ENCODE peak calls at places on chromosomes 3 and 15, in five cellular contexts. Y is right cardiac atrium; W is naive thymus-derived CD4-positive, alpha-beta T cell; V is heart right ventricle; B is kidney. S is an unnamed sample. For H3K4me1, the result is how much of the 10 kb centered on the place peaks cover.

GRCh38 chr3:153284282-153284938 is 122.4 kb downstream of the RAP2B start:
- DNase-seq in Y (peak), W (no peak), V (no peak), B (no peak), S (no peak)

GRCh38 chr3:150545419-150546225 is 674 bp downstream of the SERP1 start:
- DNase-seq in Y (no peak), W (peak), V (no peak), B (peak), S (peak)

GRCh38 chr3:151281671-151282334 is 3.5 kb upstream of the P2RY14 start:
- DNase-seq in Y (no peak), W (no peak), V (no peak), B (no peak), S (no peak)

GRCh38 chr3:62723171-62723570 is 152.0 kb downstream of the CADPS start:
- DNase-seq in Y (no peak), W (no peak), V (no peak), B (no peak), S (no peak)

GRCh38 chr3:15345608-15346137 is 13.3 kb upstream of the SH3BP5 start:
- DNase-seq in Y (no peak), W (no peak), V (no peak), B (no peak), S (no peak)

GRCh38 chr15:60326824-60327654 is 70.7 kb downstream of the ANXA2 start:
- DNase-seq in Y (no peak), W (no peak), V (no peak), B (no peak), S (no peak)

GRCh38 chr3:46811615-46812236 is 51.5 kb downstream of the MYL3 start:
- DNase-seq in Y (no peak), W (no peak), V (no peak), B (peak), S (no peak)

GRCh38 chr15:37031198-37031597 is 69.2 kb downstream of the MEIS2 start:
- DNase-seq in Y (no peak), W (no peak), V (no peak), B (no peak), S (no peak)

GRCh38 chr3:158085358-158085757 is 20.9 kb downstream of the SHOX2 start:
- DNase-seq in Y (no peak), W (no peak), V (no peak), B (no peak), S (no peak)

GRCh38 chr3:120160050-120160449 is 65.8 kb upstream of the GSK3B start:
- DNase-seq in Y (peak), W (no peak), V (peak), B (peak), S (no peak)

GRCh38 chr3:196186661-196187573 is 24.3 kb downstream of the ZDHHC19 start:
- DNase-seq in Y (no peak), W (no peak), V (no peak), B (peak), S (no peak)

GRCh38 chr3:43190682-43191081 is 84.8 kb upstream of the POMGNT2 start:
- DNase-seq in Y (no peak), W (no peak), V (no peak), B (no peak), S (no peak)

GRCh38 chr3:47491777-47492176 is 16.0 kb upstream of the SCAP start:
- DNase-seq in Y (no peak), W (no peak), V (no peak), B (no peak), S (no peak)

GRCh38 chr3:188000361-188000861 is 153.5 kb upstream of the LPP start:
- DNase-seq in Y (no peak), W (no peak), V (no peak), B (no peak), S (no peak)

GRCh38 chr3:152556731-152557254 is 278.1 kb upstream of the P2RY1 start:
- DNase-seq in Y (peak), W (no peak), V (no peak), B (no peak), S (no peak)

GRCh38 chr15:80403712-80404056 is 498 bp upstream of the ARNT2 start:
- DNase-seq in Y (no peak), W (no peak), V (peak), B (peak), S (no peak)

GRCh38 chr3:110774496-110775265 is 296.9 kb upstream of the NECTIN3 start:
- DNase-seq in Y (no peak), W (no peak), V (no peak), B (no peak), S (no peak)

GRCh38 chr3:62686916-62687315 is 188.3 kb downstream of the CADPS start:
- DNase-seq in Y (no peak), W (no peak), V (no peak), B (no peak), S (no peak)

GRCh38 chr3:156563900-156564682 is 9.2 kb upstream of the SSR3 start:
- DNase-seq in Y (no peak), W (no peak), V (no peak), B (no peak), S (no peak)

GRCh38 chr15:84818221-84819131 is 1.3 kb downstream of the ALPK3 start:
- DNase-seq in Y (no peak), W (no peak), V (no peak), B (no peak), S (no peak)

GRCh38 chr3:171284308-171285075 is 175.7 kb downstream of the TNIK start:
- DNase-seq in Y (no peak), W (no peak), V (no peak), B (no peak), S (no peak)

GRCh38 chr15:58520464-58520863 is 88.7 kb downstream of the LIPC start:
- DNase-seq in Y (no peak), W (no peak), V (no peak), B (no peak), S (no peak)

GRCh38 chr3:32392530-32393302 is 1.1 kb downstream of the CMTM7 start:
- DNase-seq in Y (peak), W (peak), V (peak), B (peak), S (peak)

GRCh38 chr15:63983071-63983711 is 63.1 kb downstream of the DAPK2 start:
- DNase-seq in Y (no peak), W (no peak), V (no peak), B (no peak), S (no peak)

GRCh38 chr3:196431193-196432136 is 762 bp downstream of the UBXN7 start:
- DNase-seq in Y (peak), W (peak), V (peak), B (peak), S (peak)

GRCh38 chr3:36924748-36925521 is 19.9 kb downstream of the TRANK1 start:
- DNase-seq in Y (no peak), W (no peak), V (no peak), B (no peak), S (no peak)

GRCh38 chr15:66633346-66633745 is 67.5 kb upstream of the LCTL start:
- DNase-seq in Y (peak), W (no peak), V (no peak), B (peak), S (no peak)

GRCh38 chr15:66630801-66631351 is 65.1 kb upstream of the LCTL start:
- DNase-seq in Y (peak), W (no peak), V (no peak), B (no peak), S (no peak)

GRCh38 chr15:66629817-66630576 is 64.2 kb upstream of the LCTL start:
- DNase-seq in Y (peak), W (no peak), V (no peak), B (no peak), S (no peak)

GRCh38 chr15:66633851-66634250 is 68.1 kb upstream of the LCTL start:
- DNase-seq in Y (no peak), W (no peak), V (no peak), B (no peak), S (no peak)

DNA sequence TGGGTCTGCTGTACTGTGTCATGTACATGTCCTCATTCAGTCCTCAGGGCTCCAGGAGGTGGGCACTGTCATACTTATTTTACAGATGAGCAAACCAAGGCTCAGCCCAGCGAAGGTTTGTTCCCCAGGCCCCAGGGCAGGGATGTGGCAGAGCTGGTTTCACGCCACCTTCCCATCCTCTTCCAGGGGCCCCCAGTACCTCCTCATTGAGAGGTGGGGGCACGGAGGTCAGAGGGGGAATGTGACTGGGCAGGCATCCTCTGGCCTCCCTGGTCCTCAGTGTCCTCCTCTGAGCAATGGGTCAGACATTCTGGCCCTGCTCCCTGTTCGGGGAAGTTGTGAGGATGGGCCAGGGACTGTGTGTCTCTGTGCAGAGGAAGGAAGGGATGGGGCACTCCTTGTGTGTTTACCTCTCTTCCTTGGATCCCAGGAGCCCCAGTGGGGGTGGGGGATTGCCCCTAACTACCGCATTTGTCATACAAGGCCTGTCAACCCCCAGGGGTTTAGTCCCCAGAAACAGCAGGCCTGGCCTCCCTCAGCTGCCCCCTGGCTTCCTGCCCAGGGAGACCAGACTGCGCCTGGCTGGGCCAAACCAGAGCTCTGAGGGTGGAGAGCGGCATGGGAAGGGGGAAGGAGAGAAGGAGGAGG is 65.9 kb upstream of the LCTL start:
- DNase-seq in Y (peak), W (no peak), V (no peak), B (peak), S (no peak)
- H3K4me1 ChIP-seq in Y (under half), W (under half), V (under half), B (under half), S (under half)

GRCh38 chr3:41698931-41699330 is 263.0 kb downstream of the ULK4 start:
- DNase-seq in Y (no peak), W (no peak), V (no peak), B (no peak), S (no peak)

GRCh38 chr3:41701196-41701698 is 260.7 kb downstream of the ULK4 start:
- DNase-seq in Y (no peak), W (no peak), V (no peak), B (no peak), S (no peak)

GRCh38 chr3:41697702-41698101 is 264.2 kb downstream of the ULK4 start:
- DNase-seq in Y (no peak), W (no peak), V (no peak), B (no peak), S (no peak)

GRCh38 chr3:41705893-41706292 is 256.0 kb downstream of the ULK4 start:
- DNase-seq in Y (no peak), W (no peak), V (no peak), B (no peak), S (no peak)

DNA sequence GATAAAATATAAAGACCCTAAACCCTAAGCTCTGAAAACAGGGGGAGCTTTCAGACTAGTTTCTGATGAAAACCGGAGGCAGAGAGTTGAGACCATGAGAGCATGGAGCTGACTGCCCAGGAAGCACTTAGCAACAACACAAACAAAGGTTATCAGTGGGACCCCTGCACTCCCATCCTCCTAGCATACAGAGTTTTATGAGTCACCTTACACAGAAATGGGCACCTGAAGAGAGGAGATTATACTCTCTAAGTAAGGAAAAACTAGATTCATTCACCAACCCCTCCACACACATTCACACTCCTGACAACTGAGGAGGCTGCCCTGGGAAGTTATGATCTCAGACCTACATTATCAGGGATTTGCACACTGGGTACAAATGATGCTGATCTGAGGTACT is 261.7 kb downstream of the ULK4 start:
- DNase-seq in Y (no peak), W (no peak), V (no peak), B (no peak), S (no peak)
- H3K4me1 ChIP-seq in Y (under half), W (under half), V (under half), B (under half), S (under half)

DNA sequence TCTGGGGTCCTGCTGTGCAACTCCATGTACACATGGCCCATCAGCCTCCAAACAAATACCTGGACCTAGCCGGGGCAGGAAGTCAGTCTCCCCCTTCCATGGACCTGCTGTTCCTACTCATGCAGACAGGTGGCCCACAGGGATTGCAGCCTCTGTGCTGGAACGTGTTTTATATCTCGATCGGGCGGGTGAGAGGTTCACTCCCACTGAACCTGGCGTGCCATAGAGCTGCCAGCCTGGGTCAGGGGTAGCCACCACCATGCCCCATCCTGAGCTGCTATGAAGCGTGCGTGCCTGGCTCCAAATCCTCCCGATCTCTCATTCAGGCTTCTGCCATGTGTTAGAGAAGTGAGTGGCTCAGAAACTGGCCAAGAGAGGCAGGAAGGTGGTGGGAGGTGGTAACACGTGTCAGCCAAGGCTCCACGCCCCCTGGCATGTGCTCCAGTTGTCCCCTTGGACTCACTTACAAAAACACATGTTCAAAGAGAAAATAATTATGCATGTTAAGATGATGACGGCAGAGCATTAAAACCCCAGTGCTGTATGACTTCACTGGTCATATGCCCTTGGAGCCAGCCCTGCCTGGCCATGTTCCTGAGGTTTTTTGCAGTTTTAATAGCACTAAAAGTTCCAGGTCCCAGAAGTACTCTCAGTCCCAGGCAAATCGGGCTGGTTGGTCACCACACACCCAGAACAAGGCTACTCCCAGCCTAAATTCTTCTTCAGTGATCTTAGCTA is 30.6 kb downstream of the CTSH start:
- DNase-seq in Y (peak), W (no peak), V (no peak), B (no peak), S (no peak)
- H3K4me1 ChIP-seq in Y (under half), W (under half), V (under half), B (under half), S (under half)

DNA sequence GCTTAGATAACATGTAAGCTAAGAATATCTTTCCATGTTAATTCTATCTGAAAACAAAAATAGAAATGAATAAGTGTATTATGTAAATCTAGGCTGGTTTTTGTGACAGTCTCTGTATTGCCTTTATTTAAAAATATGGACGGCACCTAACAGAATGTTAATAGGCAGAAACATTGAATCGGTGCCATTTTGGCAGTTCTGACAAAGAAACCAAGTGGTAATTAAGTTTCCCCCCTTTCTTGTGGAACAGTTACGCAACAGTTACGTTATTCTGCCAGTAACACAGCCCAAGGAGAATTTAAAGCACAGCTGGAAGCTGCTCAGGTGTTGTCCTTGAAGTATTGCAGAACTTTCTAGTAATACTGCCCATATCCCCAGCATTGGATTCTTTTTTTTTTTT is 21.5 kb downstream of the LARS2 start:
- DNase-seq in Y (no peak), W (no peak), V (no peak), B (no peak), S (no peak)
- H3K4me1 ChIP-seq in Y (under half), W (under half), V (under half), B (under half), S (under half)

GRCh38 chr15:90190606-90191343 is 10.4 kb upstream of the SEMA4B start:
- DNase-seq in Y (no peak), W (no peak), V (no peak), B (peak), S (no peak)
- H3K4me1 ChIP-seq in Y (under half), W (under half), V (under half), B (under half), S (under half)

GRCh38 chr3:78919021-78919755 is 848.6 kb downstream of the ROBO1 start:
- DNase-seq in Y (no peak), W (no peak), V (no peak), B (no peak), S (no peak)

GRCh38 chr3:78918361-78919020 is 849.3 kb downstream of the ROBO1 start:
- DNase-seq in Y (no peak), W (no peak), V (no peak), B (no peak), S (no peak)

GRCh38 chr3:78912687-78913086 is 855.1 kb downstream of the ROBO1 start:
- DNase-seq in Y (no peak), W (no peak), V (no peak), B (no peak), S (no peak)

GRCh38 chr3:78913711-78914110 is 854.1 kb downstream of the ROBO1 start:
- DNase-seq in Y (no peak), W (no peak), V (no peak), B (no peak), S (no peak)

DNA sequence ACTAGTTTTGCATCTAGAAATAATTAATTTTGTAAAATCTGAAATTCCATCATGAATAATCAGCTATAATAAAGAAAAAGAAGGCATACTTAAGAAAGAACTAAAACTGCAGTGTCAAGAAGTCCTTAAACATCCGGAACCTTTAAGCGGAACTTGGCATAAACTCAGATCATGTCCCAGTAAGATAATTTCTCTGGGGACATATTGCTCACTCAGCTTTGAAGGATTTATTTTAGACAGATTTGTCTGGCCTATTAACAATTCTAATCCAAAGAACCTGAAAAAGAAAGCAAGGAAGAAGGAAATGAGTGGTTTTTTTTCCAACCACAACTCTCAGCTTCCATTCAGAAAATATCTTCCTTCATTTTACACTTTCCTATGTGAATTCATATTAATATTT is 850.3 kb downstream of the ROBO1 start:
- DNase-seq in Y (no peak), W (no peak), V (no peak), B (no peak), S (no peak)
- H3K4me1 ChIP-seq in Y (under half), W (under half), V (under half), B (under half), S (under half)

GRCh38 chr15:44718927-44719292 is 7.6 kb downstream of the B2M start:
- DNase-seq in Y (no peak), W (no peak), V (no peak), B (no peak), S (no peak)
- H3K4me1 ChIP-seq in Y (under half), W (half or more), V (half or more), B (under half), S (half or more)

DNA sequence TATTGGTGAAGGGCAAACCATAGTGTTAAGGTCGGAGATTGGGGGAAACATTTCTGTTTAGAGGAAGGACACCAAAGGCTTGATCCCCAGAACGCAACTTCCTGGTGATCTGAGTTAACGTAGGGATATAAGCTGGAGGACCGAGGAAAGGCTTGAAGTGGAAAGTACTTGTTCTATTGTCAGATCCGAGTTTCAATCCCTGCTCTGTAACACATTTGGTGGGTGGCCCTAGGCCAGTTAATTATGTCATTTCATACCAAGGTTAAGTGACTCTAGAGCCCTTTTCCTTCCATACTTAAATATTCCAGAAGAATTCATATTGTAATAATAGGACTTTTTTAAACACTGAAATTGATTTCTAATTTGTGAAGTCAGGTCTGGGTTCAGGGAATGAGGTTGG is 80.9 kb downstream of the RPLP1 start:
- DNase-seq in Y (no peak), W (no peak), V (no peak), B (no peak), S (no peak)
- H3K4me1 ChIP-seq in Y (under half), W (under half), V (under half), B (under half), S (under half)